ENCODE peak calls at places on chromosome 12, in five cellular contexts. B is SK-N-SH, M is GM12878, D is K562, K is HCT116. F is an unnamed sample.

GRCh38 chr12:11827096-11827841 is 177.8 kb downstream of the ETV6 start:
- DNase-seq in B (no peak), M (no peak), D (peak), K (no peak), F (no peak)

GRCh38 chr12:122866950-122867607 is 28.8 kb downstream of the VPS37B start:
- DNase-seq in B (peak), M (no peak), D (no peak), K (no peak), F (peak)

GRCh38 chr12:103672401-103673119 is 85.5 kb downstream of the STAB2 start:
- DNase-seq in B (no peak), M (no peak), D (no peak), K (no peak), F (no peak)

GRCh38 chr12:8829621-8830020 is 7.2 kb downstream of the A2ML1 start:
- DNase-seq in B (no peak), M (no peak), D (no peak), K (no peak), F (peak)

GRCh38 chr12:132014092-132014914 is 64.6 kb downstream of the EP400 start:
- DNase-seq in B (no peak), M (no peak), D (no peak), K (no peak), F (no peak)

GRCh38 chr12:109720152-109720855 is 6.7 kb downstream of the FAM222A start:
- DNase-seq in B (peak), M (no peak), D (no peak), K (no peak), F (no peak)

GRCh38 chr12:12645485-12645884 is 33.8 kb downstream of the CREBL2 start:
- DNase-seq in B (peak), M (no peak), D (peak), K (peak), F (peak)

GRCh38 chr12:132807295-132808222 is 21.1 kb downstream of the GOLGA3 start:
- DNase-seq in B (peak), M (no peak), D (peak), K (no peak), F (peak)

GRCh38 chr12:124938606-124939427 is 24.4 kb upstream of the UBC start:
- DNase-seq in B (peak), M (peak), D (peak), K (peak), F (no peak)

GRCh38 chr12:5571115-5571514 is 139.2 kb downstream of the NTF3 start:
- DNase-seq in B (no peak), M (no peak), D (no peak), K (no peak), F (no peak)

GRCh38 chr12:30795660-30796507 is 41.1 kb upstream of the CAPRIN2 start:
- DNase-seq in B (peak), M (no peak), D (peak), K (peak), F (no peak)

GRCh38 chr12:133023566-133023965 is 13.7 kb upstream of the ZNF84 start:
- DNase-seq in B (no peak), M (no peak), D (no peak), K (no peak), F (no peak)

GRCh38 chr12:123923927-123924326 is 48.7 kb downstream of the CCDC92 start:
- DNase-seq in B (no peak), M (no peak), D (no peak), K (no peak), F (no peak)

GRCh38 chr12:45348986-45349385 is 133.1 kb downstream of the ANO6 start:
- DNase-seq in B (no peak), M (no peak), D (no peak), K (no peak), F (no peak)

GRCh38 chr12:42763682-42764081 is 174.1 kb upstream of the PRICKLE1 start:
- DNase-seq in B (no peak), M (no peak), D (no peak), K (no peak), F (no peak)

GRCh38 chr12:121581681-121582439 is 1.0 kb upstream of the KDM2B start:
- DNase-seq in B (peak), M (no peak), D (peak), K (no peak), F (no peak)

GRCh38 chr12:3223601-3224529 is 146.7 kb downstream of the TSPAN9 start:
- DNase-seq in B (no peak), M (no peak), D (no peak), K (no peak), F (no peak)

GRCh38 chr12:128543493-128543892 is 276.5 kb downstream of the TMEM132C start:
- DNase-seq in B (no peak), M (no peak), D (no peak), K (no peak), F (no peak)

GRCh38 chr12:108172033-108172432 is 42.9 kb downstream of the WSCD2 start:
- DNase-seq in B (no peak), M (no peak), D (no peak), K (no peak), F (no peak)

GRCh38 chr12:98699568-98699967 is 54.5 kb downstream of the APAF1 start:
- DNase-seq in B (no peak), M (no peak), D (no peak), K (no peak), F (no peak)

GRCh38 chr12:123840765-123841425 is 78.8 kb downstream of the DNAH10 start:
- DNase-seq in B (no peak), M (no peak), D (no peak), K (no peak), F (no peak)

GRCh38 chr12:48165089-48166031 is 8.0 kb upstream of the ASB8 start:
- DNase-seq in B (peak), M (peak), D (peak), K (peak), F (peak)

GRCh38 chr12:40137252-40137651 is 31.4 kb upstream of the SLC2A13 start:
- DNase-seq in B (no peak), M (no peak), D (no peak), K (no peak), F (no peak)

GRCh38 chr12:12890815-12891645 is at the start of gene GPRC5A:
- DNase-seq in B (peak), M (no peak), D (peak), K (peak), F (peak)

GRCh38 chr12:55067701-55068100 is 47.9 kb downstream of the NEUROD4 start:
- DNase-seq in B (no peak), M (no peak), D (no peak), K (no peak), F (no peak)

GRCh38 chr12:55063291-55063690 is 43.5 kb downstream of the NEUROD4 start:
- DNase-seq in B (no peak), M (no peak), D (no peak), K (no peak), F (no peak)

GRCh38 chr12:55073043-55074022 is 52.9 kb upstream of the OR9K2 start:
- DNase-seq in B (peak), M (peak), D (peak), K (peak), F (peak)

GRCh38 chr12:55072093-55072492 is 52.3 kb downstream of the NEUROD4 start:
- DNase-seq in B (no peak), M (no peak), D (no peak), K (peak), F (no peak)

GRCh38 chr12:55068416-55069010 is 48.7 kb downstream of the NEUROD4 start:
- DNase-seq in B (peak), M (no peak), D (peak), K (peak), F (peak)
- TF ChIP-seq JUND in B (no peak), M (no peak), D (no peak), K (no peak), F (no peak)

DNA sequence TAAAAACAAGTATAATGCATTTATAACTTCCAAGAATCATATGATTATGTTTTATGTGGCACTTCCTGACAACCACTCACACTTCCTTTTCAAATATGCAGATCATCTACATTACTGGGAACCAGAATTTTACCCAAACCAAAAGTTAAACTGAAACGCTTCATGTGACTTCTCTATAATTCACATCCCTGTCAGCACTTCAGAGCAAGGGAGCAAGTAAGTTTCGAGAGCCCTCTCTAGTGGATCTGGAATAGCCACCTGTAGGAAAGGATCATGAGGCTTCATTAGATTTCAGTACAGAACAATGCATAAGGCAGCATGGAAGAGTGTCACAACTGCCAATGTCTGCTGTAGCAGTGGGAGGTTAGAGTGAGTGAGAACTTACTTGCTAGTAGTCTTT is 13.6 kb upstream of the ALX1 start:
- DNase-seq in B (no peak), M (no peak), D (no peak), K (no peak), F (no peak)
- TF ChIP-seq JUND in B (no peak), M (no peak), D (no peak), K (no peak), F (no peak)

GRCh38 chr12:116672842-116673516 is 64.9 kb downstream of the SPRING1 start:
- DNase-seq in B (no peak), M (peak), D (no peak), K (no peak), F (no peak)

GRCh38 chr12:116675339-116676107 is 62.3 kb downstream of the SPRING1 start:
- DNase-seq in B (no peak), M (no peak), D (no peak), K (no peak), F (no peak)

GRCh38 chr12:116672010-116672409 is 65.9 kb downstream of the SPRING1 start:
- DNase-seq in B (no peak), M (no peak), D (no peak), K (no peak), F (no peak)

GRCh38 chr12:116674643-116675183 is 63.2 kb downstream of the SPRING1 start:
- DNase-seq in B (no peak), M (no peak), D (no peak), K (no peak), F (no peak)

GRCh38 chr12:116673713-116674112 is 64.2 kb downstream of the SPRING1 start:
- DNase-seq in B (no peak), M (no peak), D (peak), K (peak), F (peak)
- TF ChIP-seq JUND in B (no peak), M (no peak), D (no peak), K (no peak), F (no peak)

GRCh38 chr12:28885275-28885674 is 263.8 kb upstream of the FAR2 start:
- DNase-seq in B (no peak), M (no peak), D (no peak), K (no peak), F (no peak)

GRCh38 chr12:28879379-28879778 is 269.7 kb upstream of the FAR2 start:
- DNase-seq in B (no peak), M (no peak), D (no peak), K (no peak), F (no peak)

GRCh38 chr12:28883406-28883997 is 265.6 kb upstream of the FAR2 start:
- DNase-seq in B (peak), M (no peak), D (no peak), K (no peak), F (no peak)

GRCh38 chr12:28884861-28885260 is 264.2 kb upstream of the FAR2 start:
- DNase-seq in B (peak), M (no peak), D (no peak), K (no peak), F (no peak)

GRCh38 chr12:28882444-28882843 is 266.6 kb upstream of the FAR2 start:
- DNase-seq in B (no peak), M (no peak), D (no peak), K (no peak), F (no peak)
- TF ChIP-seq JUND in B (no peak), M (no peak), D (peak), K (no peak), F (no peak)

GRCh38 chr12:15700595-15700994 is 88.6 kb downstream of the EPS8 start:
- DNase-seq in B (no peak), M (peak), D (no peak), K (peak), F (no peak)
- TF ChIP-seq JUND in B (peak), M (no peak), D (no peak), K (peak), F (no peak)

F was measured in T47D.